ENCODE peak calls at places on chromosomes 1 and 21, in nine cellular contexts. F is T-helper 1 cell; Q is body of pancreas; P is stimulated activated CD8-positive, alpha-beta memory T cell treated with anti-CD3 and anti-CD28 coated beads, Interleukin-4, amount 100 ng/mL, for 24 hours; T is substantia nigra; W is GF-D8; M is hepatic stellate cell; R is dermis blood vessel endothelial cell; Z is progenitor cell of endocrine pancreas. G is an unnamed sample.

GRCh38 chr1:245128381-245128780 is 26.4 kb upstream of the KIF26B start:
- DNase-seq in F (no peak), Q (no peak), P (no peak), T (no peak), W (no peak), M (no peak), R (no peak), Z (no peak), G (no peak)

GRCh38 chr1:59908682-59909081 is 17.9 kb downstream of the CYP2J2 start:
- DNase-seq in F (no peak), Q (no peak), P (no peak), T (no peak), W (no peak), M (no peak), R (no peak), Z (no peak), G (no peak)

GRCh38 chr1:35452086-35452485 is 105.1 kb downstream of the KIAA0319L start:
- DNase-seq in F (no peak), Q (peak; percentile 51), P (no peak), T (no peak), W (peak; percentile 98), M (no peak), R (peak; percentile 79), Z (no peak), G (peak; percentile 60)

GRCh38 chr1:247551716-247552115 is 2.8 kb downstream of the GCSAML start:
- DNase-seq in F (no peak), Q (no peak), P (no peak), T (no peak), W (no peak), M (peak; percentile 21), R (no peak), Z (no peak), G (peak; percentile 63)

GRCh38 chr21:17441370-17441769 is 71.5 kb upstream of the CXADR start:
- DNase-seq in F (no peak), Q (peak; percentile 93), P (no peak), T (no peak), W (no peak), M (no peak), R (no peak), Z (no peak), G (peak; percentile 48)

GRCh38 chr1:28392027-28392652 is 22.6 kb downstream of the PHACTR4 start:
- DNase-seq in F (no peak), Q (no peak), P (no peak), T (no peak), W (no peak), M (peak; percentile 63), R (no peak), Z (no peak), G (peak; percentile 88)

GRCh38 chr1:12438349-12438924 is 179.6 kb downstream of the DHRS3 start:
- DNase-seq in F (no peak), Q (no peak), P (peak; percentile 24), T (no peak), W (no peak), M (no peak), R (no peak), Z (no peak), G (peak; percentile 66)

GRCh38 chr1:5250336-5250735 is 595.9 kb downstream of the AJAP1 start:
- DNase-seq in F (no peak), Q (no peak), P (no peak), T (no peak), W (no peak), M (no peak), R (no peak), Z (no peak), G (no peak)

GRCh38 chr1:228066416-228066815 is 16.1 kb upstream of the ARF1 start:
- DNase-seq in F (no peak), Q (no peak), P (no peak), T (no peak), W (no peak), M (no peak), R (no peak), Z (no peak), G (no peak)

GRCh38 chr21:45032977-45033705 is 41.2 kb upstream of the ADARB1 start:
- DNase-seq in F (no peak), Q (no peak), P (no peak), T (no peak), W (no peak), M (no peak), R (no peak), Z (no peak), G (no peak)

GRCh38 chr1:24735619-24736375 is 9.4 kb upstream of the CLIC4 start:
- DNase-seq in F (no peak), Q (peak; percentile 29), P (no peak), T (no peak), W (no peak), M (no peak), R (no peak), Z (no peak), G (peak; percentile 54)

GRCh38 chr1:81954388-81955023 is 153.8 kb downstream of the ADGRL2 start:
- DNase-seq in F (no peak), Q (no peak), P (no peak), T (no peak), W (no peak), M (no peak), R (no peak), Z (no peak), G (no peak)

GRCh38 chr1:1173061-1173792 is 453 bp upstream of the TTLL10 start:
- DNase-seq in F (no peak), Q (no peak), P (no peak), T (no peak), W (no peak), M (no peak), R (no peak), Z (no peak), G (no peak)

GRCh38 chr1:212540031-212540430 is 68.5 kb upstream of the ATF3 start:
- DNase-seq in F (no peak), Q (no peak), P (no peak), T (no peak), W (no peak), M (no peak), R (no peak), Z (no peak), G (no peak)

GRCh38 chr1:153292740-153293479 is 19.8 kb downstream of the PGLYRP3 start:
- DNase-seq in F (no peak), Q (no peak), P (no peak), T (no peak), W (no peak), M (no peak), R (no peak), Z (no peak), G (no peak)

GRCh38 chr1:12177999-12178441 is 11.2 kb downstream of the TNFRSF1B start:
- DNase-seq in F (peak; percentile 87), Q (peak; percentile 62), P (peak; percentile 90), T (no peak), W (no peak), M (peak; percentile 89), R (peak; percentile 87), Z (no peak), G (peak; percentile 72)

GRCh38 chr1:86704972-86705632 is 726 bp downstream of the SH3GLB1 start:
- DNase-seq in F (peak; percentile 15), Q (peak; percentile 59), P (peak; percentile 11), T (peak; percentile 45), W (peak; percentile 33), M (peak; percentile 55), R (peak; percentile 72), Z (no peak), G (peak; percentile 82)

GRCh38 chr1:229058111-229058551 is 212.8 kb upstream of the RAB4A start:
- DNase-seq in F (peak; percentile 24), Q (peak; percentile 44), P (peak; percentile 8), T (no peak), W (no peak), M (no peak), R (no peak), Z (no peak), G (no peak)

GRCh38 chr1:108316545-108316944 is 72.7 kb upstream of the NBPF4 start:
- DNase-seq in F (no peak), Q (no peak), P (no peak), T (no peak), W (no peak), M (no peak), R (peak; percentile 17), Z (no peak), G (peak; percentile 38)

GRCh38 chr1:118988186-118989005 is at the start of gene TBX15:
- DNase-seq in F (no peak), Q (no peak), P (no peak), T (no peak), W (no peak), M (no peak), R (no peak), Z (no peak), G (no peak)

GRCh38 chr1:32431736-32432400 is 33.0 kb upstream of the ZBTB8B start:
- DNase-seq in F (no peak), Q (no peak), P (no peak), T (no peak), W (no peak), M (no peak), R (no peak), Z (no peak), G (no peak)

GRCh38 chr1:217857061-217857460 is 225.9 kb downstream of the SPATA17 start:
- DNase-seq in F (no peak), Q (no peak), P (no peak), T (no peak), W (no peak), M (no peak), R (no peak), Z (no peak), G (no peak)

GRCh38 chr1:101239095-101240040 is 2.5 kb downstream of the S1PR1 start:
- DNase-seq in F (peak; percentile 52), Q (no peak), P (peak; percentile 33), T (no peak), W (no peak), M (no peak), R (peak; percentile 64), Z (no peak), G (no peak)

GRCh38 chr1:229487181-229487580 is 21.0 kb downstream of the NUP133 start:
- DNase-seq in F (no peak), Q (no peak), P (no peak), T (no peak), W (no peak), M (no peak), R (no peak), Z (no peak), G (no peak)

GRCh38 chr1:226778657-226779058 is 39.6 kb upstream of the ITPKB start:
- DNase-seq in F (no peak), Q (no peak), P (no peak), T (no peak), W (no peak), M (peak; percentile 64), R (peak; percentile 91), Z (no peak), G (peak; percentile 98)

GRCh38 chr21:31566611-31567010 is 92.9 kb upstream of the SOD1 start:
- DNase-seq in F (no peak), Q (no peak), P (no peak), T (no peak), W (no peak), M (no peak), R (no peak), Z (no peak), G (no peak)

GRCh38 chr1:161736332-161736969 is 13.1 kb upstream of the DUSP12 start:
- DNase-seq in F (no peak), Q (no peak), P (no peak), T (no peak), W (no peak), M (no peak), R (no peak), Z (no peak), G (no peak)

GRCh38 chr1:61253059-61253735 is 170.8 kb downstream of the NFIA start:
- DNase-seq in F (no peak), Q (peak; percentile 87), P (no peak), T (peak; percentile 41), W (peak; percentile 85), M (no peak), R (peak; percentile 33), Z (no peak), G (peak; percentile 4)

GRCh38 chr1:236471653-236472052 is 52.1 kb upstream of the LGALS8 start:
- DNase-seq in F (no peak), Q (no peak), P (no peak), T (no peak), W (no peak), M (no peak), R (no peak), Z (no peak), G (no peak)

GRCh38 chr1:162899422-162900168 is 38.6 kb upstream of the CCDC190 start:
- DNase-seq in F (no peak), Q (no peak), P (no peak), T (no peak), W (no peak), M (no peak), R (no peak), Z (no peak), G (peak; percentile 93)

GRCh38 chr1:47507140-47507539 is 69.3 kb downstream of the FOXD2 start:
- DNase-seq in F (no peak), Q (no peak), P (no peak), T (no peak), W (no peak), M (no peak), R (no peak), Z (no peak), G (no peak)